ENCODE peak calls at places on chromosomes 16 and 17, in nine cellular contexts. One of them, this sample, is unnamed.

GRCh38 chr16:28188085-28188916 is 23.5 kb downstream of the XPO6 start:
- DNase-seq in mesenteric fat pad: no peak
- DNase-seq in adrenal gland: no peak
- DNase-seq in GM12878: peak; percentile 91
- DNase-seq in Caki2: no peak
- DNase-seq in activated CD4-positive, alpha-beta T cell treated with anti-CD3 and anti-CD28 coated beads, Interleukin-2, amount 50 U/mL, for 1 hour: no peak
- DNase-seq in thoracic aorta: no peak
- DNase-seq in OCI-LY7: peak; percentile 67
- DNase-seq in tibial artery: no peak
- DNase-seq in this sample: no peak

GRCh38 chr16:57798953-57799618 is 3.2 kb downstream of the KIFC3 start:
- DNase-seq in mesenteric fat pad: no peak
- DNase-seq in adrenal gland: no peak
- DNase-seq in GM12878: no peak
- DNase-seq in Caki2: no peak
- DNase-seq in activated CD4-positive, alpha-beta T cell treated with anti-CD3 and anti-CD28 coated beads, Interleukin-2, amount 50 U/mL, for 1 hour: no peak
- DNase-seq in thoracic aorta: no peak
- DNase-seq in OCI-LY7: no peak
- DNase-seq in tibial artery: no peak
- DNase-seq in this sample: no peak

GRCh38 chr17:43908111-43908721 is 880 bp upstream of the MPP2 start:
- DNase-seq in mesenteric fat pad: no peak
- DNase-seq in adrenal gland: peak; percentile 78
- DNase-seq in GM12878: no peak
- DNase-seq in Caki2: no peak
- DNase-seq in activated CD4-positive, alpha-beta T cell treated with anti-CD3 and anti-CD28 coated beads, Interleukin-2, amount 50 U/mL, for 1 hour: peak; percentile 53
- DNase-seq in thoracic aorta: peak; percentile 40
- DNase-seq in OCI-LY7: peak; percentile 48
- DNase-seq in tibial artery: peak; percentile 77
- DNase-seq in this sample: peak; percentile 83

GRCh38 chr17:58189436-58190146 is 2.9 kb upstream of the EPX start:
- DNase-seq in mesenteric fat pad: no peak
- DNase-seq in adrenal gland: peak; percentile 72
- DNase-seq in GM12878: no peak
- DNase-seq in Caki2: peak; percentile 32
- DNase-seq in activated CD4-positive, alpha-beta T cell treated with anti-CD3 and anti-CD28 coated beads, Interleukin-2, amount 50 U/mL, for 1 hour: no peak
- DNase-seq in thoracic aorta: no peak
- DNase-seq in OCI-LY7: no peak
- DNase-seq in tibial artery: peak; percentile 29
- DNase-seq in this sample: no peak

GRCh38 chr17:32429598-32429997 is 14.7 kb upstream of the PSMD11 start:
- DNase-seq in mesenteric fat pad: no peak
- DNase-seq in adrenal gland: no peak
- DNase-seq in GM12878: no peak
- DNase-seq in Caki2: no peak
- DNase-seq in activated CD4-positive, alpha-beta T cell treated with anti-CD3 and anti-CD28 coated beads, Interleukin-2, amount 50 U/mL, for 1 hour: no peak
- DNase-seq in thoracic aorta: no peak
- DNase-seq in OCI-LY7: peak; percentile 9
- DNase-seq in tibial artery: no peak
- DNase-seq in this sample: no peak

GRCh38 chr16:85151603-85152413 is 39.5 kb upstream of the CIBAR2 start:
- DNase-seq in mesenteric fat pad: no peak
- DNase-seq in adrenal gland: peak; percentile 89
- DNase-seq in GM12878: no peak
- DNase-seq in Caki2: peak; percentile 71
- DNase-seq in activated CD4-positive, alpha-beta T cell treated with anti-CD3 and anti-CD28 coated beads, Interleukin-2, amount 50 U/mL, for 1 hour: no peak
- DNase-seq in thoracic aorta: peak; percentile 84
- DNase-seq in OCI-LY7: no peak
- DNase-seq in tibial artery: peak; percentile 80
- DNase-seq in this sample: peak; percentile 86

GRCh38 chr17:6642592-6642991 is 1.7 kb downstream of the TXNDC17 start:
- DNase-seq in mesenteric fat pad: no peak
- DNase-seq in adrenal gland: no peak
- DNase-seq in GM12878: no peak
- DNase-seq in Caki2: no peak
- DNase-seq in activated CD4-positive, alpha-beta T cell treated with anti-CD3 and anti-CD28 coated beads, Interleukin-2, amount 50 U/mL, for 1 hour: no peak
- DNase-seq in thoracic aorta: no peak
- DNase-seq in OCI-LY7: no peak
- DNase-seq in tibial artery: no peak
- DNase-seq in this sample: no peak

GRCh38 chr17:81371910-81372760 is 23.1 kb upstream of the BAHCC1 start:
- DNase-seq in mesenteric fat pad: no peak
- DNase-seq in adrenal gland: peak; percentile 80
- DNase-seq in GM12878: no peak
- DNase-seq in Caki2: peak; percentile 30
- DNase-seq in activated CD4-positive, alpha-beta T cell treated with anti-CD3 and anti-CD28 coated beads, Interleukin-2, amount 50 U/mL, for 1 hour: no peak
- DNase-seq in thoracic aorta: no peak
- DNase-seq in OCI-LY7: no peak
- DNase-seq in tibial artery: no peak
- DNase-seq in this sample: no peak

GRCh38 chr17:32928527-32929287 is 754 bp downstream of the TMEM98 start:
- DNase-seq in mesenteric fat pad: no peak
- DNase-seq in adrenal gland: no peak
- DNase-seq in GM12878: no peak
- DNase-seq in Caki2: no peak
- DNase-seq in activated CD4-positive, alpha-beta T cell treated with anti-CD3 and anti-CD28 coated beads, Interleukin-2, amount 50 U/mL, for 1 hour: no peak
- DNase-seq in thoracic aorta: no peak
- DNase-seq in OCI-LY7: no peak
- DNase-seq in tibial artery: no peak
- DNase-seq in this sample: no peak

GRCh38 chr16:31093132-31093703 is 1.4 kb downstream of the VKORC1 start:
- DNase-seq in mesenteric fat pad: no peak
- DNase-seq in adrenal gland: no peak
- DNase-seq in GM12878: no peak
- DNase-seq in Caki2: peak; percentile 75
- DNase-seq in activated CD4-positive, alpha-beta T cell treated with anti-CD3 and anti-CD28 coated beads, Interleukin-2, amount 50 U/mL, for 1 hour: no peak
- DNase-seq in thoracic aorta: no peak
- DNase-seq in OCI-LY7: peak; percentile 59
- DNase-seq in tibial artery: no peak
- DNase-seq in this sample: no peak

GRCh38 chr16:85557083-85557975 is 55.8 kb upstream of the GSE1 start:
- DNase-seq in mesenteric fat pad: no peak
- DNase-seq in adrenal gland: no peak
- DNase-seq in GM12878: no peak
- DNase-seq in Caki2: peak; percentile 50
- DNase-seq in activated CD4-positive, alpha-beta T cell treated with anti-CD3 and anti-CD28 coated beads, Interleukin-2, amount 50 U/mL, for 1 hour: peak; percentile 31
- DNase-seq in thoracic aorta: no peak
- DNase-seq in OCI-LY7: peak; percentile 44
- DNase-seq in tibial artery: no peak
- DNase-seq in this sample: no peak

GRCh38 chr17:36687736-36688135 is 86.4 kb downstream of the MRM1 start:
- DNase-seq in mesenteric fat pad: no peak
- DNase-seq in adrenal gland: no peak
- DNase-seq in GM12878: no peak
- DNase-seq in Caki2: no peak
- DNase-seq in activated CD4-positive, alpha-beta T cell treated with anti-CD3 and anti-CD28 coated beads, Interleukin-2, amount 50 U/mL, for 1 hour: no peak
- DNase-seq in thoracic aorta: no peak
- DNase-seq in OCI-LY7: no peak
- DNase-seq in tibial artery: no peak
- DNase-seq in this sample: no peak

GRCh38 chr17:38584350-38584925 is 21.3 kb downstream of the SRCIN1 start:
- DNase-seq in mesenteric fat pad: no peak
- DNase-seq in adrenal gland: peak; percentile 81
- DNase-seq in GM12878: no peak
- DNase-seq in Caki2: peak; percentile 56
- DNase-seq in activated CD4-positive, alpha-beta T cell treated with anti-CD3 and anti-CD28 coated beads, Interleukin-2, amount 50 U/mL, for 1 hour: peak; percentile 59
- DNase-seq in thoracic aorta: no peak
- DNase-seq in OCI-LY7: peak; percentile 75
- DNase-seq in tibial artery: peak; percentile 31
- DNase-seq in this sample: no peak

GRCh38 chr16:86697715-86698114 is 119.4 kb downstream of the FOXL1 start:
- DNase-seq in mesenteric fat pad: no peak
- DNase-seq in adrenal gland: peak; percentile 39
- DNase-seq in GM12878: no peak
- DNase-seq in Caki2: no peak
- DNase-seq in activated CD4-positive, alpha-beta T cell treated with anti-CD3 and anti-CD28 coated beads, Interleukin-2, amount 50 U/mL, for 1 hour: no peak
- DNase-seq in thoracic aorta: no peak
- DNase-seq in OCI-LY7: no peak
- DNase-seq in tibial artery: no peak
- DNase-seq in this sample: no peak

GRCh38 chr17:43587647-43588046 is 41.5 kb upstream of the ETV4 start:
- DNase-seq in mesenteric fat pad: no peak
- DNase-seq in adrenal gland: no peak
- DNase-seq in GM12878: no peak
- DNase-seq in Caki2: no peak
- DNase-seq in activated CD4-positive, alpha-beta T cell treated with anti-CD3 and anti-CD28 coated beads, Interleukin-2, amount 50 U/mL, for 1 hour: no peak
- DNase-seq in thoracic aorta: no peak
- DNase-seq in OCI-LY7: no peak
- DNase-seq in tibial artery: no peak
- DNase-seq in this sample: no peak

GRCh38 chr16:228151-228855 is 946 bp downstream of the LUC7L start:
- DNase-seq in mesenteric fat pad: no peak
- DNase-seq in adrenal gland: no peak
- DNase-seq in GM12878: no peak
- DNase-seq in Caki2: no peak
- DNase-seq in activated CD4-positive, alpha-beta T cell treated with anti-CD3 and anti-CD28 coated beads, Interleukin-2, amount 50 U/mL, for 1 hour: no peak
- DNase-seq in thoracic aorta: no peak
- DNase-seq in OCI-LY7: peak; percentile 30
- DNase-seq in tibial artery: no peak
- DNase-seq in this sample: no peak

GRCh38 chr16:31265329-31266245 is 5.8 kb downstream of the ITGAM start:
- DNase-seq in mesenteric fat pad: peak; percentile 75
- DNase-seq in adrenal gland: no peak
- DNase-seq in GM12878: peak; percentile 79
- DNase-seq in Caki2: peak; percentile 96
- DNase-seq in activated CD4-positive, alpha-beta T cell treated with anti-CD3 and anti-CD28 coated beads, Interleukin-2, amount 50 U/mL, for 1 hour: peak; percentile 38
- DNase-seq in thoracic aorta: no peak
- DNase-seq in OCI-LY7: no peak
- DNase-seq in tibial artery: no peak
- DNase-seq in this sample: no peak

GRCh38 chr16:88809068-88809675 is 2.6 kb downstream of the APRT start:
- DNase-seq in mesenteric fat pad: no peak
- DNase-seq in adrenal gland: no peak
- DNase-seq in GM12878: no peak
- DNase-seq in Caki2: peak; percentile 8
- DNase-seq in activated CD4-positive, alpha-beta T cell treated with anti-CD3 and anti-CD28 coated beads, Interleukin-2, amount 50 U/mL, for 1 hour: no peak
- DNase-seq in thoracic aorta: no peak
- DNase-seq in OCI-LY7: no peak
- DNase-seq in tibial artery: no peak
- DNase-seq in this sample: no peak

GRCh38 chr17:21358682-21359482 is 17.3 kb upstream of the KCNJ12 start:
- DNase-seq in mesenteric fat pad: no peak
- DNase-seq in adrenal gland: no peak
- DNase-seq in GM12878: no peak
- DNase-seq in Caki2: no peak
- DNase-seq in activated CD4-positive, alpha-beta T cell treated with anti-CD3 and anti-CD28 coated beads, Interleukin-2, amount 50 U/mL, for 1 hour: no peak
- DNase-seq in thoracic aorta: no peak
- DNase-seq in OCI-LY7: no peak
- DNase-seq in tibial artery: no peak
- DNase-seq in this sample: peak; percentile 64

GRCh38 chr17:53924530-53925455 is 102.1 kb downstream of the KIF2B start:
- DNase-seq in mesenteric fat pad: no peak
- DNase-seq in adrenal gland: peak; percentile 38
- DNase-seq in GM12878: no peak
- DNase-seq in Caki2: no peak
- DNase-seq in activated CD4-positive, alpha-beta T cell treated with anti-CD3 and anti-CD28 coated beads, Interleukin-2, amount 50 U/mL, for 1 hour: no peak
- DNase-seq in thoracic aorta: no peak
- DNase-seq in OCI-LY7: no peak
- DNase-seq in tibial artery: no peak
- DNase-seq in this sample: no peak

GRCh38 chr17:57662644-57663308 is 82.3 kb downstream of the CCDC182 start:
- DNase-seq in mesenteric fat pad: peak; percentile 97
- DNase-seq in adrenal gland: peak; percentile 100
- DNase-seq in GM12878: no peak
- DNase-seq in Caki2: peak; percentile 100
- DNase-seq in activated CD4-positive, alpha-beta T cell treated with anti-CD3 and anti-CD28 coated beads, Interleukin-2, amount 50 U/mL, for 1 hour: peak; percentile 16
- DNase-seq in thoracic aorta: peak; percentile 88
- DNase-seq in OCI-LY7: no peak
- DNase-seq in tibial artery: peak; percentile 90
- DNase-seq in this sample: peak; percentile 99

GRCh38 chr16:31038993-31039392 is 5.6 kb downstream of the STX4 start:
- DNase-seq in mesenteric fat pad: no peak
- DNase-seq in adrenal gland: no peak
- DNase-seq in GM12878: no peak
- DNase-seq in Caki2: no peak
- DNase-seq in activated CD4-positive, alpha-beta T cell treated with anti-CD3 and anti-CD28 coated beads, Interleukin-2, amount 50 U/mL, for 1 hour: no peak
- DNase-seq in thoracic aorta: no peak
- DNase-seq in OCI-LY7: no peak
- DNase-seq in tibial artery: no peak
- DNase-seq in this sample: no peak

GRCh38 chr16:74724820-74725549 is 24.3 kb upstream of the MLKL start:
- DNase-seq in mesenteric fat pad: no peak
- DNase-seq in adrenal gland: no peak
- DNase-seq in GM12878: no peak
- DNase-seq in Caki2: peak; percentile 86
- DNase-seq in activated CD4-positive, alpha-beta T cell treated with anti-CD3 and anti-CD28 coated beads, Interleukin-2, amount 50 U/mL, for 1 hour: no peak
- DNase-seq in thoracic aorta: no peak
- DNase-seq in OCI-LY7: no peak
- DNase-seq in tibial artery: no peak
- DNase-seq in this sample: peak; percentile 86

GRCh38 chr16:4313563-4314531 is 2.0 kb upstream of the GLIS2 start:
- DNase-seq in mesenteric fat pad: no peak
- DNase-seq in adrenal gland: no peak
- DNase-seq in GM12878: no peak
- DNase-seq in Caki2: peak; percentile 96
- DNase-seq in activated CD4-positive, alpha-beta T cell treated with anti-CD3 and anti-CD28 coated beads, Interleukin-2, amount 50 U/mL, for 1 hour: no peak
- DNase-seq in thoracic aorta: no peak
- DNase-seq in OCI-LY7: peak; percentile 40
- DNase-seq in tibial artery: no peak
- DNase-seq in this sample: no peak

GRCh38 chr17:4839965-4840892 is 7.1 kb downstream of the MINK1 start:
- DNase-seq in mesenteric fat pad: no peak
- DNase-seq in adrenal gland: no peak
- DNase-seq in GM12878: no peak
- DNase-seq in Caki2: no peak
- DNase-seq in activated CD4-positive, alpha-beta T cell treated with anti-CD3 and anti-CD28 coated beads, Interleukin-2, amount 50 U/mL, for 1 hour: no peak
- DNase-seq in thoracic aorta: no peak
- DNase-seq in OCI-LY7: no peak
- DNase-seq in tibial artery: no peak
- DNase-seq in this sample: no peak

GRCh38 chr17:75155191-75155601 is 884 bp upstream of the JPT1 start:
- DNase-seq in mesenteric fat pad: peak; percentile 2
- DNase-seq in adrenal gland: no peak
- DNase-seq in GM12878: no peak
- DNase-seq in Caki2: peak; percentile 77
- DNase-seq in activated CD4-positive, alpha-beta T cell treated with anti-CD3 and anti-CD28 coated beads, Interleukin-2, amount 50 U/mL, for 1 hour: no peak
- DNase-seq in thoracic aorta: no peak
- DNase-seq in OCI-LY7: no peak
- DNase-seq in tibial artery: no peak
- DNase-seq in this sample: no peak

GRCh38 chr17:80109713-80110446 is 8.5 kb downstream of the GAA start:
- DNase-seq in mesenteric fat pad: peak; percentile 89
- DNase-seq in adrenal gland: no peak
- DNase-seq in GM12878: no peak
- DNase-seq in Caki2: no peak
- DNase-seq in activated CD4-positive, alpha-beta T cell treated with anti-CD3 and anti-CD28 coated beads, Interleukin-2, amount 50 U/mL, for 1 hour: no peak
- DNase-seq in thoracic aorta: no peak
- DNase-seq in OCI-LY7: no peak
- DNase-seq in tibial artery: no peak
- DNase-seq in this sample: no peak